ENCODE peak calls at places on chromosomes 5 and 9, in ten cellular contexts. Y, X, I, E, V, U, A, M, R and H are unnamed samples.

GRCh38 chr9:20030221-20030620 is 241.4 kb upstream of the SLC24A2 start:
- ATAC-seq in R (no peak), A (no peak), U (no peak), V (no peak), I (no peak), Y (no peak), X (no peak), M (no peak), E (peak), H (no peak)

GRCh38 chr9:97930972-97931371 is 7.0 kb downstream of the HEMGN start:
- ATAC-seq in I (no peak), E (no peak), V (no peak), Y (no peak), M (no peak), X (no peak), U (no peak), R (no peak), A (no peak), H (no peak)

GRCh38 chr9:89538874-89539273 is 41.0 kb upstream of the SEMA4D start:
- ATAC-seq in R (no peak), U (peak), E (no peak), A (no peak), X (no peak), M (no peak), V (no peak), I (no peak), Y (no peak), H (no peak)

GRCh38 chr5:92518318-92518913 is 1062.6 kb downstream of the NR2F1-AS1 start:
- ATAC-seq in E (peak), V (peak), I (peak), A (peak), Y (peak), R (no peak), X (no peak), M (peak), U (peak), H (peak)

GRCh38 chr5:93924628-93925027 is 183.2 kb upstream of the POU5F2 start:
- ATAC-seq in Y (no peak), R (no peak), E (no peak), I (no peak), M (no peak), X (no peak), V (no peak), U (no peak), A (no peak), H (no peak)

GRCh38 chr5:72237415-72237814 is 82.6 kb downstream of the MRPS27 start:
- ATAC-seq in I (no peak), R (no peak), M (peak), V (no peak), X (no peak), E (no peak), U (no peak), A (no peak), Y (no peak), H (no peak)

GRCh38 chr9:69412741-69413150 is 87.7 kb downstream of the ENTREP1 start:
- ATAC-seq in A (peak), Y (peak), X (peak), V (peak), M (peak), I (peak), R (peak), E (no peak), U (peak), H (peak)

GRCh38 chr9:121886759-121887485 is 206.2 kb downstream of the TTLL11 start:
- ATAC-seq in X (no peak), V (peak), E (no peak), U (no peak), M (no peak), I (no peak), R (no peak), Y (no peak), A (no peak), H (no peak)

GRCh38 chr5:151338734-151339133 is 8.6 kb downstream of the SLC36A2 start:
- ATAC-seq in E (no peak), I (no peak), X (no peak), M (no peak), U (no peak), A (no peak), V (peak), Y (no peak), R (no peak), H (no peak)

GRCh38 chr9:136656795-136657611 is 5.7 kb upstream of the EGFL7 start:
- ATAC-seq in Y (no peak), V (no peak), X (no peak), M (no peak), A (peak), I (no peak), R (no peak), E (peak), U (peak), H (no peak)

GRCh38 chr5:56155992-56156584 is 77.0 kb downstream of the ANKRD55 start:
- ATAC-seq in V (no peak), M (no peak), R (no peak), I (no peak), A (peak), U (peak), E (peak), Y (peak), X (peak), H (no peak)

GRCh38 chr5:35735718-35736117 is 118.1 kb downstream of the SPEF2 start:
- ATAC-seq in A (no peak), V (peak), X (no peak), I (no peak), E (no peak), R (no peak), U (no peak), Y (no peak), M (no peak), H (no peak)

GRCh38 chr5:143471041-143471509 is 67.6 kb upstream of the NR3C1 start:
- ATAC-seq in I (no peak), A (peak), V (no peak), E (no peak), M (peak), R (peak), U (peak), X (no peak), Y (peak), H (no peak)

GRCh38 chr9:99962685-99963261 is 56.3 kb downstream of the STX17 start:
- ATAC-seq in M (no peak), I (no peak), U (no peak), Y (no peak), E (no peak), X (no peak), A (no peak), V (no peak), R (no peak), H (no peak)

GRCh38 chr5:78533356-78533755 is 115.2 kb downstream of the LHFPL2 start:
- ATAC-seq in X (no peak), U (no peak), A (peak), I (peak), Y (peak), M (no peak), R (peak), E (peak), V (no peak), H (peak)

GRCh38 chr5:3642231-3642630 is 46.6 kb downstream of the IRX1 start:
- ATAC-seq in U (no peak), Y (no peak), R (no peak), X (no peak), M (no peak), A (no peak), I (no peak), V (no peak), E (no peak), H (no peak)

GRCh38 chr9:20314981-20315380 is 307.3 kb downstream of the MLLT3 start:
- ATAC-seq in Y (no peak), A (no peak), R (no peak), M (no peak), I (no peak), E (no peak), V (peak), U (no peak), X (no peak), H (no peak)

GRCh38 chr5:13664377-13664776 is 280.1 kb downstream of the DNAH5 start:
- ATAC-seq in M (peak), Y (no peak), I (no peak), R (peak), U (no peak), V (no peak), A (no peak), E (no peak), X (no peak), H (no peak)

GRCh38 chr5:178356459-178356872 is 123.9 kb upstream of the PHYKPL start:
- ATAC-seq in M (no peak), E (peak), A (peak), I (no peak), Y (no peak), U (peak), X (peak), V (peak), R (no peak), H (no peak)

GRCh38 chr5:44332360-44332971 is 56.8 kb downstream of the FGF10 start:
- ATAC-seq in M (peak), Y (no peak), X (peak), U (peak), A (peak), V (no peak), R (no peak), E (peak), I (peak), H (peak)

GRCh38 chr9:4344946-4345345 is 45.1 kb upstream of the GLIS3 start:
- ATAC-seq in I (no peak), M (no peak), U (no peak), X (no peak), Y (no peak), A (peak), E (no peak), V (peak), R (no peak), H (no peak)

GRCh38 chr9:4058931-4059330 is 240.9 kb downstream of the GLIS3 start:
- ATAC-seq in A (no peak), I (no peak), M (no peak), Y (no peak), V (no peak), U (no peak), R (no peak), E (no peak), X (no peak), H (no peak)

GRCh38 chr9:127971357-127972315 is 9.2 kb downstream of the EEIG1 start:
- ATAC-seq in U (no peak), V (peak), E (peak), X (no peak), M (no peak), R (no peak), Y (no peak), A (no peak), I (no peak), H (no peak)

GRCh38 chr5:143495823-143496275 is 92.4 kb upstream of the NR3C1 start:
- ATAC-seq in A (peak), R (no peak), X (peak), E (no peak), M (no peak), I (no peak), V (no peak), Y (peak), U (peak), H (peak)

GRCh38 chr5:38113880-38114279 is 144.5 kb upstream of the EGFLAM start:
- ATAC-seq in V (no peak), I (no peak), M (no peak), Y (no peak), E (no peak), X (no peak), U (no peak), R (no peak), A (no peak), H (no peak)